ENCODE peak calls at places on chromosomes 4 and X, in four cellular contexts. R, X, E and F are unnamed samples.

GRCh38 chr4:66923081-66923865 is 622.0 kb downstream of the CENPC start:
- ATAC-seq in R (no peak), X (no peak), E (no peak), F (no peak)

GRCh38 chr4:14632041-14632440 is 370.2 kb upstream of the CPEB2 start:
- ATAC-seq in R (no peak), X (no peak), E (no peak), F (no peak)

GRCh38 chrX:100979881-100980607 is 10.5 kb downstream of the ARL13A start:
- ATAC-seq in R (no peak), X (peak; percentile 30), E (no peak), F (no peak)

GRCh38 chrX:76407795-76408194 is 19.7 kb upstream of the MAGEE1 start:
- ATAC-seq in R (no peak), X (no peak), E (no peak), F (no peak)

GRCh38 chr4:38686682-38687081 is 22.7 kb downstream of the KLF3 start:
- ATAC-seq in R (no peak), X (no peak), E (no peak), F (no peak)

GRCh38 chr4:147617841-147618421 is 734 bp downstream of the TMEM184C start:
- ATAC-seq in R (peak; percentile 34), X (peak; percentile 21), E (peak; percentile 17), F (no peak)

GRCh38 chrX:136780241-136780640 is 491 bp downstream of the ARHGEF6 start:
- ATAC-seq in R (peak; percentile 20), X (no peak), E (no peak), F (no peak)

GRCh38 chr4:1043658-1044468 is 32.4 kb downstream of the FGFRL1 start:
- ATAC-seq in R (peak; percentile 87), X (peak; percentile 76), E (peak; percentile 88), F (peak; percentile 92)

GRCh38 chr4:69038582-69038981 is 57.7 kb upstream of the UGT2B7 start:
- ATAC-seq in R (no peak), X (no peak), E (no peak), F (no peak)

GRCh38 chr4:101784957-101785356 is 5.6 kb upstream of the BANK1 start:
- ATAC-seq in R (no peak), X (no peak), E (no peak), F (no peak)

GRCh38 chrX:71859637-71860036 is 51.0 kb upstream of the NHSL2 start:
- ATAC-seq in R (peak; percentile 67), X (peak; percentile 52), E (peak; percentile 43), F (no peak)

GRCh38 chrX:51026862-51027261 is 116.3 kb downstream of the BMP15 start:
- ATAC-seq in R (no peak), X (no peak), E (no peak), F (no peak)

GRCh38 chr4:142648378-142648777 is 197.7 kb downstream of the INPP4B start:
- ATAC-seq in R (no peak), X (no peak), E (no peak), F (no peak)

GRCh38 chr4:15706646-15707362 is 3.9 kb downstream of the BST1 start:
- ATAC-seq in R (no peak), X (no peak), E (no peak), F (no peak)

GRCh38 chr4:54843106-54843505 is 185.3 kb downstream of the KIT start:
- ATAC-seq in R (no peak), X (no peak), E (no peak), F (no peak)

GRCh38 chr4:16270654-16271328 is 44.5 kb upstream of the TAPT1 start:
- ATAC-seq in R (peak; percentile 64), X (peak; percentile 66), E (peak; percentile 72), F (no peak)

GRCh38 chr4:7973545-7973981 is 33.9 kb upstream of the AFAP1 start:
- ATAC-seq in R (no peak), X (no peak), E (no peak), F (no peak)

GRCh38 chr4:108473163-108473720 is 147.1 kb upstream of the RPL34 start:
- ATAC-seq in R (no peak), X (no peak), E (no peak), F (no peak)

GRCh38 chr4:40357738-40358137 is 22.6 kb downstream of the CHRNA9 start:
- ATAC-seq in R (no peak), X (no peak), E (no peak), F (no peak)

GRCh38 chr4:142452132-142452855 is 393.8 kb downstream of the INPP4B start:
- ATAC-seq in R (no peak), X (no peak), E (no peak), F (no peak)

GRCh38 chr4:184399505-184399893 is 74.9 kb downstream of the IRF2 start:
- ATAC-seq in R (no peak), X (no peak), E (no peak), F (no peak)

GRCh38 chr4:153747406-153747805 is 12.4 kb downstream of the RNF175 start:
- ATAC-seq in R (no peak), X (no peak), E (peak; percentile 36), F (no peak)

GRCh38 chr4:140568507-140569306 is at the start of gene UCP1:
- ATAC-seq in R (no peak), X (no peak), E (peak; percentile 69), F (peak; percentile 48)

GRCh38 chrX:11619426-11619825 is 46.3 kb downstream of the ARHGAP6 start:
- ATAC-seq in R (no peak), X (no peak), E (no peak), F (no peak)

GRCh38 chrX:107485019-107485418 is 35.6 kb downstream of the FRMPD3 start:
- ATAC-seq in R (no peak), X (no peak), E (no peak), F (no peak)

DNA sequence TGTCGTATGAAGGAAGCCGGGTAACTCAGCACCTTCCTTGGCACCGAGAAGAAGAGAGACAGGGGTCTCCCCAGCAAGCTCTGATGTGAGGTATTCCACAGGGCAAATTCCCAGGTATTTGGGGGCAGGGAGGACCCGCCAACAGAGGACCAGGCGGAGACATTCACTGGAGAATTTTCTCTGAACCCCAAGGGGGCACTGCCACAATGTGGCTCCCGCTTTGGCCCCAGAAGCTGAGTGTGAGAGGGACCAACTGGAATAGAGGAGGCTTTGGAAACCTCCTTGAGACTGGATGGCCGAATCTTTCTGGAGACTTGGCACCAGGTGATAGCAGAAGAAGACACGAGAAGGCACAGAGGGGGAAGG is 735 bp upstream of the GABRE start:
- ATAC-seq in R (peak; percentile 13), X (no peak), E (no peak), F (no peak)
- H3K4me3 ChIP-seq in R (peak overlapping the region; percentile 93), X (no peak overlapping the region), E (no peak overlapping the region), F (peak overlapping the region; percentile 60)

DNA sequence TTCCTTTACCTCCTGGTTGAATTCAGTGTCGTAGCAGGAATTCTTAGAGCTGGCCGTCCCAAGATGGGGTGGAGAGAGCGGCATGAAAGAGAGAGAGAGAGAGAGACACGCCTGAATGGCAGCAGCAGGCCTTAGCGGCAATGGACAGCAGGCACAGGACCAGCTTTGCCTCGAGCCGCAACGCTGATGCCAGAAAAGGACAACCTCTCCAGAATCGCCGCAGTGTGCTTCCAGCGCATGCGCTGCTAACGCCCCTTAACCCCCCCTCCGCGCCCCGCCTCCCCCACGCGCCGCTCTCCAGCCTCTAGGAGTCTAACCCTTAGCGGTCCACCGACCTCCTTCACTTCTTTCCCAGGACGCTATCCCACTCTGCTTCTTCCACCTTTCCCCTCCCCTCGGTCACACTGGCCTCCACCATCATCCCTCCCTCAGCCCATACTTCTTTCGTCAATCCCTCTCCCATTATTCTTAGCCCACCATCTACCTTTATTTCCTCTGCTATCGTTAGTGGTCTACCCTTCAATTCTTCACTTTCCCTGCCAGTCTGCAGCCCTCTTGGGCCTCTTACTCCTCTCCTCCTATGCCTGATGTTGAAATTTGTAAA is 10.5 kb upstream of the ZCCHC13 start:
- ATAC-seq in R (peak; percentile 73), X (peak; percentile 60), E (peak; percentile 90), F (peak; percentile 79)
- TF ChIP-seq POLR2A in R (peak; percentile 41), X (peak; percentile 66), E (peak; percentile 32), F (peak; percentile 36)

DNA sequence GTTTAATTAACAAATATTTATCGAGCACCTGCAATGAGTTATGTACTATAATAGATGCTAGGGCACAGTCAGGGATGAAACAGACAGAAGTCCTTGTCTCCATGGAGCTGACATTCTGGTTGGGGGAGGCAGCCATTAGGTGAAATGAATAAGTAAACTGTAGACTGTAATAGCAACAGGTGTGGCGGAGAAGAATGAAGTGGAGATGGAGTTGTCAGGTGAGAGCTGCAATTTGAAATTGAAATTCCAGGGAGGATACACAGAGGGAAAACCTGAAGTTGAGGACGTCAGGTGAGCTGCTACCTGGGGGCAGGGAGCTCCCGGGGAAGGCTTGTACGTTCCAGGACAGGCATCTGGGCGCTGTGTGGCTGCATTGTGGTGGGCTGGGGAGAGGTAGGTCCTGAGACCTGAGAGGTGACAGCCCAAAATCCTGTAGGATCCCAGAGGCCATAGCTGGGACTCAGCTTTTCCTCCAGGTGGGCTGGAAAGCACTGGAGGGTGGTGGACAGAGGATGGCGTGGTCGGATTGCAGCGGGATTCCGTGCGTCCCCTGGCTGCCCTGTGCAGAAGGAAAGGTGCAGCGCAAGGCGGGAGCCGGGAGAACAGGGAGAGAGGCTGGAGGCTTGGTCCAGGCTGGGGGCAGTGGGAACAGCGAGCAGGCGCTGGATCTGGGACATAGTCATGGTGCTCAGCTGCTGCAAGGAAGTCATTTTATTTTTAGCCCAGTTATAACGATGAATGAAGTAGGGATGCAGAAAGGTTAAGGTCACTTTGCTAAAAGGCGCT is 24.8 kb downstream of the CYTL1 start:
- ATAC-seq in R (peak; percentile 7), X (no peak), E (no peak), F (no peak)
- TF ChIP-seq POLR2AphosphoS5 in R (no peak), X (no peak), E (no peak), F (no peak)

GRCh38 chr4:10578027-10578426 is 106.5 kb downstream of the CLNK start:
- ATAC-seq in R (no peak), X (no peak), E (no peak), F (no peak)

GRCh38 chr4:10577495-10577894 is 107.1 kb downstream of the CLNK start:
- ATAC-seq in R (no peak), X (no peak), E (no peak), F (no peak)

GRCh38 chr4:10582059-10582686 is 102.4 kb downstream of the CLNK start:
- ATAC-seq in R (peak; percentile 85), X (peak; percentile 94), E (peak; percentile 76), F (no peak)

GRCh38 chr4:10581022-10581421 is 103.5 kb downstream of the CLNK start:
- ATAC-seq in R (no peak), X (no peak), E (no peak), F (no peak)

GRCh38 chr4:10579700-10580099 is 104.9 kb downstream of the CLNK start:
- ATAC-seq in R (no peak), X (no peak), E (no peak), F (no peak)
- H3K4me3 ChIP-seq in R (no peak overlapping the region), X (no peak overlapping the region), E (no peak overlapping the region), F (no peak overlapping the region)

GRCh38 chr4:138177278-138177968 is 64.7 kb downstream of the SLC7A11 start:
- ATAC-seq in R (no peak), X (no peak), E (no peak), F (no peak)
- TF ChIP-seq POLR2A in R (no peak), X (no peak), E (no peak), F (no peak)

DNA sequence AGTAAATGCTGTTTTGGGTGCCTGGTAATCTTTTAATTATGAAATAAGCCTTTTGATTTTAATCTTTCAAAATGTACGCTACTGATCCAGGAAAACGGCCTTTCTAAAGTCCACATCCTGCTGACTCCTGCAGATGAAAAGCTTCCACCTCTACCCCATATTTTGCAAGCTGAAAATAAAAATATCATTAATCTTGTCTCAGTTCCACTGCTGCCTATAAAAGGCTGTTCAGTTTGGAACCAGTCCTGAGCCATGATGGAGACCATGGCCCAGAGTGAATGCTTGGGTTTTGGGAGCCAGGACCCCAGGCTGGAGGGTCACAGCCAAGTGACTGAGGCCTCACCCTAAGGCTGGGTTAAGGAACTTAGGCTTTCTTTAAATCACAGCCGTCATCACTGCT is 110.8 kb downstream of the AFF1 start:
- ATAC-seq in R (no peak), X (no peak), E (no peak), F (peak; percentile 71)
- TF ChIP-seq POLR2AphosphoS5 in R (no peak), X (no peak), E (no peak), F (peak; percentile 54)

GRCh38 chr4:47270226-47270888 is 193.1 kb downstream of the COMMD8 start:
- ATAC-seq in R (no peak), X (no peak), E (no peak), F (no peak)
- H3K4me3 ChIP-seq in R (no peak overlapping the region), X (no peak overlapping the region), E (no peak overlapping the region), F (no peak overlapping the region)